ENCODE peak calls at places on chromosomes 16 and 17, in nine cellular contexts. Y, A, T, L, C, Q, G, D and N are unnamed samples.

GRCh38 chr16:81632392-81633146 is 146.5 kb upstream of the PLCG2 start:
- DNase-seq in Y (no peak), T (peak), D (no peak), A (no peak), Q (peak), C (no peak), L (peak), G (no peak), N (peak)

GRCh38 chr17:40086150-40087044 is 14.0 kb downstream of the NR1D1 start:
- DNase-seq in G (no peak), L (peak), A (no peak), Q (peak), T (peak), D (peak), C (peak), Y (peak), N (peak)

GRCh38 chr17:7383371-7383741 is 2.5 kb downstream of the TNK1 start:
- DNase-seq in C (no peak), A (no peak), Y (no peak), D (no peak), G (no peak), T (no peak), Q (no peak), L (no peak), N (no peak)

GRCh38 chr16:70520612-70521297 is 2.6 kb downstream of the COG4 start:
- DNase-seq in Y (no peak), D (no peak), Q (no peak), G (peak), C (no peak), A (no peak), L (no peak), T (peak), N (peak)

GRCh38 chr16:50666658-50667496 is 14.2 kb downstream of the SNX20 start:
- DNase-seq in G (no peak), C (peak), Q (peak), L (no peak), T (no peak), D (no peak), A (no peak), Y (no peak), N (no peak)

GRCh38 chr16:26859086-26859485 is 207.6 kb upstream of the C16orf82 start:
- DNase-seq in Y (no peak), A (no peak), G (no peak), T (no peak), C (no peak), D (no peak), Q (no peak), L (no peak), N (no peak)

GRCh38 chr17:77124192-77124908 is 16.4 kb upstream of the SEC14L1 start:
- DNase-seq in T (no peak), Q (no peak), Y (no peak), G (no peak), A (no peak), D (no peak), L (no peak), C (no peak), N (no peak)

GRCh38 chr17:45123930-45124796 is 8.2 kb downstream of the PLCD3 start:
- DNase-seq in C (no peak), G (no peak), L (peak), A (no peak), T (peak), Y (peak), D (peak), Q (peak), N (peak)

GRCh38 chr16:15650698-15651161 is 685 bp downstream of the NDE1 start:
- DNase-seq in D (peak), L (peak), Y (peak), T (peak), G (no peak), C (peak), Q (peak), A (no peak), N (peak)

GRCh38 chr16:19997264-19997663 is 76.4 kb downstream of the GPR139 start:
- DNase-seq in L (no peak), C (no peak), T (no peak), D (no peak), Y (no peak), A (no peak), G (no peak), Q (no peak), N (no peak)

GRCh38 chr17:29042679-29043538 is at the start of gene PIPOX:
- DNase-seq in D (peak), C (peak), Y (no peak), Q (no peak), G (no peak), A (peak), L (no peak), T (no peak), N (no peak)

GRCh38 chr17:22515599-22515998 is 823.3 kb downstream of the KCNJ18 start:
- DNase-seq in Y (no peak), L (no peak), C (no peak), Q (no peak), G (no peak), A (no peak), D (no peak), T (no peak), N (no peak)

GRCh38 chr16:22634913-22635312 is 124.2 kb downstream of the NPIPB5 start:
- DNase-seq in T (no peak), Y (no peak), G (no peak), D (no peak), A (no peak), C (no peak), Q (no peak), L (no peak), N (no peak)

GRCh38 chr16:88464447-88465318 is 11.6 kb downstream of the ZFPM1 start:
- DNase-seq in G (no peak), C (peak), A (no peak), L (no peak), Q (no peak), T (no peak), Y (no peak), D (no peak), N (no peak)

GRCh38 chr17:63096426-63096825 is 130.4 kb downstream of the TANC2 start:
- DNase-seq in D (no peak), C (no peak), A (no peak), L (no peak), Y (no peak), Q (no peak), T (peak), G (peak), N (no peak)

GRCh38 chr17:81223758-81224122 is 975 bp upstream of the CEP131 start:
- DNase-seq in L (no peak), C (peak), Y (no peak), T (no peak), Q (no peak), G (no peak), A (no peak), D (no peak), N (no peak)

GRCh38 chr17:51319186-51319585 is 58.8 kb downstream of the UTP18 start:
- DNase-seq in T (no peak), A (no peak), D (peak), G (no peak), Y (no peak), L (no peak), Q (no peak), C (no peak), N (no peak)

GRCh38 chr17:4676777-4677176 is 27.2 kb downstream of the PELP1 start:
- DNase-seq in G (no peak), A (no peak), Y (no peak), C (no peak), L (no peak), Q (no peak), T (no peak), D (no peak), N (no peak)

GRCh38 chr16:50280932-50281331 is 14.6 kb downstream of the ADCY7 start:
- DNase-seq in Q (no peak), T (no peak), D (peak), A (no peak), G (no peak), L (no peak), C (no peak), Y (no peak), N (no peak)

GRCh38 chr17:70276931-70277330 is 107.6 kb downstream of the KCNJ2 start:
- DNase-seq in L (no peak), D (no peak), A (no peak), G (no peak), T (no peak), Q (no peak), C (no peak), Y (no peak), N (no peak)

GRCh38 chr16:10180042-10180770 is 2.0 kb downstream of the GRIN2A start:
- DNase-seq in G (no peak), T (no peak), D (no peak), A (no peak), Y (no peak), Q (no peak), C (no peak), L (no peak), N (no peak)

GRCh38 chr17:48718781-48719641 is 3.3 kb downstream of the PRAC1 start:
- DNase-seq in T (no peak), Y (no peak), D (no peak), G (no peak), C (peak), L (no peak), A (no peak), Q (no peak), N (no peak)

GRCh38 chr17:76547183-76547641 is 7.4 kb downstream of the PRCD start:
- DNase-seq in Y (peak), T (peak), L (peak), C (peak), G (no peak), A (peak), Q (peak), D (peak), N (peak)

GRCh38 chr17:28394717-28395116 is 11.3 kb downstream of the SLC46A1 start:
- DNase-seq in D (no peak), L (no peak), G (no peak), A (no peak), Q (no peak), Y (no peak), C (no peak), T (no peak), N (peak)

GRCh38 chr16:12295395-12295794 is 318.9 kb downstream of the SNX29 start:
- DNase-seq in D (peak), G (peak), C (no peak), L (no peak), Q (no peak), T (peak), Y (peak), A (no peak), N (peak)

GRCh38 chr17:81329927-81330883 is 35.1 kb upstream of the SLC38A10 start:
- DNase-seq in A (no peak), T (no peak), C (no peak), G (no peak), L (no peak), Y (no peak), Q (no peak), D (no peak), N (no peak)

GRCh38 chr17:31425646-31426045 is 34.2 kb downstream of the RAB11FIP4 start:
- DNase-seq in G (no peak), Y (no peak), L (no peak), T (no peak), Q (peak), C (no peak), D (no peak), A (peak), N (no peak)

GRCh38 chr17:20174588-20175265 is 165.6 kb downstream of the SPECC1 start:
- DNase-seq in T (peak), Y (no peak), C (no peak), Q (no peak), L (no peak), A (no peak), D (no peak), G (no peak), N (peak)

GRCh38 chr16:85995591-85996461 is 96.9 kb downstream of the IRF8 start:
- DNase-seq in G (no peak), L (no peak), D (peak), Y (no peak), A (no peak), T (no peak), C (peak), Q (peak), N (no peak)

GRCh38 chr17:81523139-81524062 is 4.8 kb upstream of the FSCN2 start:
- DNase-seq in Q (no peak), G (no peak), L (peak), A (no peak), D (peak), C (no peak), T (peak), Y (no peak), N (peak)

GRCh38 chr17:61583242-61583641 is 7.8 kb downstream of the NACA2 start:
- DNase-seq in D (peak), L (no peak), Q (no peak), C (no peak), A (peak), T (peak), Y (no peak), G (peak), N (peak)

GRCh38 chr16:57028086-57028485 is 38.7 kb downstream of the NLRC5 start:
- DNase-seq in D (peak), L (no peak), C (no peak), T (no peak), Q (peak), Y (no peak), A (no peak), G (no peak), N (no peak)